ENCODE peak calls at places on chromosomes 12 and 14, in six cellular contexts. F, G, A, I, O and D are unnamed samples.

GRCh38 chr12:6950944-6951540 is at the start of gene PTPN6:
- DNase-seq in F (no peak), G (no peak), A (no peak), I (no peak), O (no peak), D (no peak)

GRCh38 chr14:97458302-97459137 is 661.3 kb downstream of the VRK1 start:
- DNase-seq in F (no peak), G (peak; percentile 30), A (no peak), I (no peak), O (peak; percentile 58), D (no peak)

GRCh38 chr14:33774866-33775519 is 175.9 kb downstream of the EGLN3 start:
- DNase-seq in F (no peak), G (no peak), A (no peak), I (no peak), O (no peak), D (no peak)

GRCh38 chr14:55327179-55327578 is 56.0 kb downstream of the FBXO34 start:
- DNase-seq in F (no peak), G (no peak), A (no peak), I (no peak), O (no peak), D (no peak)

GRCh38 chr14:33280646-33281045 is 342.0 kb downstream of the NPAS3 start:
- DNase-seq in F (no peak), G (no peak), A (no peak), I (no peak), O (no peak), D (no peak)

GRCh38 chr12:82474798-82475184 is 116.5 kb downstream of the METTL25 start:
- DNase-seq in F (no peak), G (no peak), A (no peak), I (no peak), O (no peak), D (no peak)

GRCh38 chr12:28172434-28173030 is 17.7 kb upstream of the CCDC91 start:
- DNase-seq in F (no peak), G (peak; percentile 6), A (peak; percentile 21), I (no peak), O (no peak), D (no peak)

GRCh38 chr12:84091642-84092041 is 821.0 kb downstream of the SLC6A15 start:
- DNase-seq in F (no peak), G (no peak), A (no peak), I (no peak), O (no peak), D (no peak)

GRCh38 chr14:67514650-67515385 is 18.3 kb upstream of the PLEKHH1 start:
- DNase-seq in F (no peak), G (peak; percentile 28), A (no peak), I (no peak), O (peak; percentile 43), D (no peak)

GRCh38 chr14:67519406-67519805 is 13.7 kb upstream of the PLEKHH1 start:
- DNase-seq in F (no peak), G (no peak), A (no peak), I (no peak), O (no peak), D (no peak)

GRCh38 chr14:67516679-67517078 is 16.4 kb upstream of the PLEKHH1 start:
- DNase-seq in F (no peak), G (no peak), A (no peak), I (no peak), O (no peak), D (no peak)

GRCh38 chr14:67515386-67516079 is 17.6 kb upstream of the PLEKHH1 start:
- DNase-seq in F (no peak), G (no peak), A (no peak), I (no peak), O (no peak), D (no peak)

DNA sequence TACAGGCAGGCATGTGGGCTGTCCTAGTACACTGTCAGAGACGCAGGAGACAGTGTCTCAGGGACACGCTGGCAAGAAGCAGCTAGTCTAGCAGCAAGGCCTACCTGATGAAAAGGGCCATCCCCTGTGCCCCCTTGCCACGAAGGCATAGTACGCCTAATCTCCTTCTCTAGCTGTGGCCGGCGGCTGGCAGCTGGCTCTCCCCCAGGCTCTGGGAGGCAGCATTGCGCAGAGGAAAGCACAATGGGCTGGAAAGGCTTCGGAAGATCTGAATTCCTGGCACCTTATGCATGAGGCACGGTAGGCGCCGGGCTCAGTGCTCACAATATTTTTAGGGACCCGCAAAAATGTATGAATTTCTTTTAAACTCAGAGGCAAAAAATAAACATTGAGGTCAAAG is 16.0 kb upstream of the PLEKHH1 start:
- DNase-seq in F (no peak), G (peak; percentile 26), A (no peak), I (no peak), O (no peak), D (no peak)
- TF ChIP-seq CTCF in F (no peak), G (no peak), A (no peak), I (no peak), O (no peak), D (no peak)

DNA sequence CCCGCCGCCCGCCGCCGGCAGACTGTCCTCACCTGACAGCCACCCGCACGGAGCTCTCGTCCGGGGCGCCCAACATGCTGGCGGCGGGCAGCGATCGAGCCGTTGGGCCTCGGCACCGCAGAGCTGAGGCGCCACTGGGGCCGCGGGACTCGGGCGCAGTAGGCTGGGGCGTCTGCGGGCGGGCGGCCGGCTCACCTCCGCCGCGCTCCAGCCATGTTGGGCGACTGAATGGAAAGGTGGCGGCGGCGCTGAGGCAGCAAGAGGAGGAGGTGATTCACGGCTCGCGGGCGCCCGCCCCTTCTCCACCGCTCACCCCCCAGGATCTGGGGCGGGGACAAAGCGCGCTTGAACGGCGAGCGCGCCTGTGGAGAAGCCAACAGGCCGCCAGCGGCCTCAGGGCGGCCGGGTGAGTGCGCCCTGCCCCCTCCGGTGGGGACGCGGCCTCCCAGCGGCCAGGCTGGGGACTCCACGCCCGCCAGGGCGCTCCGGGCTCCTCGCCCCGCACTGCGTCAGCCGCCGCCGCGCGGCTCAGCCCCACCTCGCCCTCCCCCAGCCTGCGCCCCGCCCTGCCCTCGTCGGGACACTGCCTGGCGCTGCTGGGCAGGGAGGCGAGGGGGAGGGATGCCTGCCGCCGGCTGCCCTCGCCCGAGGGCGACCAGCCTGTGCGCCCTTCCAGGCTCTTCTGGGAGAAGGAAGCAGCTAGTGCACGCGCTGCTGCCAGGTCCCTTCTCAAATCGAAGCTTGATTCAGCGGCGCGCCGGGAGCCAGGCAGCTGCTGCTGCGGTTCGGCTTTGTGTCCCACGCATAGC is at the start of gene KIF21A:
- DNase-seq in F (peak; percentile 85), G (peak; percentile 87), A (peak; percentile 47), I (peak; percentile 66), O (peak; percentile 88), D (peak; percentile 91)
- TF ChIP-seq CTCF in F (peak; percentile 31), G (peak; percentile 67), A (peak; percentile 39), I (peak; percentile 68), O (peak; percentile 63), D (peak; percentile 80)

DNA sequence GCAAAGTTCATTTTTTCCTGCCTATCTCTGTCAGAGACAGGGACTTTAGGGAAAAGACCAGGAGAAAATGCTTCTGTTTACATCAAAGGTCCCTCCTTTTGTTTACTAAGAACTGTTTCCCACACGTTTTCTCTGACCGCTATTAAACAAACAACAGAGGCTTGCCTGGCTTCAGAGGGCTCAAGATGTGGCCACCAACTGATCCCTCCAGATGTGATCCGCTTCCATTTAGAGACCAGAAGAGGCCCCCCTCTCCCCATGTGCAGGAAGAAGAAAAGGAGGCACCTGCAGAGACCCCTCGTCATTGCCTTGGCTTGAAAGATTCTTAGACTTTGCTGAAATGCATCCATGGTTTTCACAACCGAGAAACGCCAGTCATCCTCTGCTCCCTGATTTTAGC is 217.9 kb upstream of the PWP1 start:
- DNase-seq in F (no peak), G (no peak), A (no peak), I (no peak), O (no peak), D (no peak)
- TF ChIP-seq CTCF in F (no peak), G (no peak), A (no peak), I (no peak), O (no peak), D (no peak)

GRCh38 chr12:124445121-124445718 is 122.2 kb downstream of the NCOR2 start:
- DNase-seq in F (no peak), G (no peak), A (no peak), I (no peak), O (no peak), D (no peak)

GRCh38 chr12:124448241-124448954 is 119.0 kb downstream of the NCOR2 start:
- DNase-seq in F (no peak), G (no peak), A (no peak), I (no peak), O (no peak), D (no peak)

GRCh38 chr12:124445826-124446225 is 121.6 kb downstream of the NCOR2 start:
- DNase-seq in F (no peak), G (no peak), A (no peak), I (no peak), O (no peak), D (no peak)

GRCh38 chr12:124443929-124444712 is 123.3 kb downstream of the NCOR2 start:
- DNase-seq in F (no peak), G (no peak), A (peak; percentile 20), I (no peak), O (no peak), D (no peak)

DNA sequence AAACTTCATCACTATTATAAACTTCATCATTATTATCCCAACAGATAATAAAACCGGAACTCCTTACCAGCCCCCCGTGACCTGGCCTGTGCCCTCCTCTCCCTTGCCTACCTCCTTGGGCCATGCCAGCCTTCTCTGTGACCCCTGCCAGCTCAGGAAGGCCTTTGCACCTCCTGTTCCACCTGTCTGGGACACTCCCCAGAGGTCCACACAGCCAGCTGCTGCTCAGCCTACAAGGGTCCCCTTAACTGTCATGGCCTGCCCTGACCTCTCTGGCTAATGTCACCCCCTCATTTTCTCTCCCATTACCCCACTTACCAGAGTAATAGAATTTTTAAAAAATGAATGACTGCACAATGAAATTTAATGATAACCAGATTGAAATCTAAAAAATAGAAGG is 121.0 kb downstream of the NCOR2 start:
- DNase-seq in F (no peak), G (no peak), A (no peak), I (no peak), O (no peak), D (no peak)
- TF ChIP-seq CTCF in F (no peak), G (no peak), A (no peak), I (no peak), O (no peak), D (no peak)

GRCh38 chr12:120346681-120347080 is 19.1 kb upstream of the PLA2G1B start:
- DNase-seq in F (no peak), G (no peak), A (no peak), I (no peak), O (no peak), D (no peak)
- TF ChIP-seq CTCF in F (no peak), G (peak; percentile 60), A (peak; percentile 6), I (no peak), O (no peak), D (peak; percentile 36)

GRCh38 chr14:58060898-58061297 is 91.1 kb downstream of the ARMH4 start:
- DNase-seq in F (no peak), G (no peak), A (no peak), I (no peak), O (no peak), D (no peak)
- TF ChIP-seq CTCF in F (no peak), G (no peak), A (no peak), I (no peak), O (no peak), D (no peak)

DNA sequence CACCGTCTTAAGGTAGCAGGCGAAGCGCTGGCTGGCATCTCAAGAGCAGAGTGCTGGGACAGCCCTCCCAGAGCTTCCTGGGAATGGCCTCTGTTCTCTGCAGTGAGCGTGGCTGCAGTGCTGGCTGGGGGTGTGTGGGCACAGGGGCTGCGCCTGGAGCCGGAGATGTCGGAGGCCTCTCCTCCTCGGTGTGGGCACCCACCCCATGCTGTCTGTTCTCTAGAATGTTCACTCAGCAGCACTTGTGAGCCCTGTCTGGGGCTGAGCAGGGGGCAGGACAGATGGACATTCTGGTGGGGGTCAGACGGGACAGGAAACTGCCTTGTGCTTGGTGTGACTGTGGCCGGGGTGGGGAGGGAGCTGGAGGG is 15.9 kb downstream of the FBRSL1 start:
- DNase-seq in F (no peak), G (no peak), A (no peak), I (no peak), O (no peak), D (no peak)
- TF ChIP-seq CTCF in F (no peak), G (no peak), A (no peak), I (no peak), O (no peak), D (no peak)